ENCODE peak calls at places on chromosome 18, in five cellular contexts. One of them, this sample, is unnamed.
A peak's percentile ranks its signal among the peaks of the same experiment; 100 is the strongest.

GRCh38 chr18:40414155-40414754 is 1540.8 kb upstream of the PIK3C3 start:
- DNase-seq in A549: no peak
- DNase-seq in K562: no peak
- DNase-seq in HepG2: no peak
- DNase-seq in GM12878: no peak
- DNase-seq in this sample: no peak

GRCh38 chr18:9905401-9905922 is 8.4 kb upstream of the VAPA start:
- DNase-seq in A549: no peak
- DNase-seq in K562: no peak
- DNase-seq in HepG2: peak; percentile 34
- DNase-seq in GM12878: no peak
- DNase-seq in this sample: no peak

GRCh38 chr18:12890500-12890899 is 6.5 kb upstream of the PTPN2 start:
- DNase-seq in A549: peak; percentile 22
- DNase-seq in K562: no peak
- DNase-seq in HepG2: peak; percentile 45
- DNase-seq in GM12878: no peak
- DNase-seq in this sample: no peak

GRCh38 chr18:63311481-63312409 is 7.8 kb downstream of the BCL2 start:
- DNase-seq in A549: no peak
- DNase-seq in K562: no peak
- DNase-seq in HepG2: no peak
- DNase-seq in GM12878: peak; percentile 88
- DNase-seq in this sample: no peak

GRCh38 chr18:79749251-79750191 is 48.2 kb upstream of the KCNG2 start:
- DNase-seq in A549: no peak
- DNase-seq in K562: no peak
- DNase-seq in HepG2: no peak
- DNase-seq in GM12878: no peak
- DNase-seq in this sample: no peak

GRCh38 chr18:3761266-3761665 is 311.3 kb downstream of the TGIF1 start:
- DNase-seq in A549: no peak
- DNase-seq in K562: no peak
- DNase-seq in HepG2: no peak
- DNase-seq in GM12878: no peak
- DNase-seq in this sample: no peak

GRCh38 chr18:77671456-77672167 is 422.0 kb downstream of the GALR1 start:
- DNase-seq in A549: no peak
- DNase-seq in K562: no peak
- DNase-seq in HepG2: no peak
- DNase-seq in GM12878: no peak
- DNase-seq in this sample: peak; percentile 53

GRCh38 chr18:3002766-3003165 is 10.2 kb downstream of the LPIN2 start:
- DNase-seq in A549: no peak
- DNase-seq in K562: no peak
- DNase-seq in HepG2: peak; percentile 37
- DNase-seq in GM12878: no peak
- DNase-seq in this sample: no peak

GRCh38 chr18:75638223-75638596 is 210.7 kb upstream of the SMIM21 start:
- DNase-seq in A549: no peak
- DNase-seq in K562: no peak
- DNase-seq in HepG2: no peak
- DNase-seq in GM12878: no peak
- DNase-seq in this sample: no peak

GRCh38 chr18:8224576-8224975 is 384.7 kb upstream of the RAB12 start:
- DNase-seq in A549: no peak
- DNase-seq in K562: no peak
- DNase-seq in HepG2: no peak
- DNase-seq in GM12878: no peak
- DNase-seq in this sample: no peak

GRCh38 chr18:961644-962355 is 57.1 kb downstream of the ADCYAP1 start:
- DNase-seq in A549: peak; percentile 14
- DNase-seq in K562: peak; percentile 62
- DNase-seq in HepG2: peak; percentile 13
- DNase-seq in GM12878: no peak
- DNase-seq in this sample: peak; percentile 66

GRCh38 chr18:33596178-33596854 is 18.3 kb downstream of the ASXL3 start:
- DNase-seq in A549: no peak
- DNase-seq in K562: no peak
- DNase-seq in HepG2: no peak
- DNase-seq in GM12878: no peak
- DNase-seq in this sample: no peak

GRCh38 chr18:63788447-63789096 is 13.4 kb downstream of the SERPINB7 start:
- DNase-seq in A549: peak; percentile 63
- DNase-seq in K562: no peak
- DNase-seq in HepG2: no peak
- DNase-seq in GM12878: no peak
- DNase-seq in this sample: no peak

GRCh38 chr18:36595046-36595817 is 233.6 kb downstream of the TPGS2 start:
- DNase-seq in A549: no peak
- DNase-seq in K562: no peak
- DNase-seq in HepG2: no peak
- DNase-seq in GM12878: no peak
- DNase-seq in this sample: no peak

GRCh38 chr18:48263913-48264506 is 145.2 kb downstream of the ZBTB7C start:
- DNase-seq in A549: no peak
- DNase-seq in K562: no peak
- DNase-seq in HepG2: no peak
- DNase-seq in GM12878: no peak
- DNase-seq in this sample: no peak

GRCh38 chr18:75209952-75210261 is 690 bp upstream of the TSHZ1 start:
- DNase-seq in A549: no peak
- DNase-seq in K562: no peak
- DNase-seq in HepG2: no peak
- DNase-seq in GM12878: no peak
- DNase-seq in this sample: no peak

GRCh38 chr18:9422816-9423519 is 52.3 kb upstream of the RALBP1 start:
- DNase-seq in A549: no peak
- DNase-seq in K562: no peak
- DNase-seq in HepG2: no peak
- DNase-seq in GM12878: no peak
- DNase-seq in this sample: no peak

GRCh38 chr18:55763298-55763697 is 175.3 kb upstream of the TCF4 start:
- DNase-seq in A549: peak; percentile 16
- DNase-seq in K562: no peak
- DNase-seq in HepG2: no peak
- DNase-seq in GM12878: no peak
- DNase-seq in this sample: no peak

GRCh38 chr18:21820035-21820810 is 79.6 kb downstream of the MIB1 start:
- DNase-seq in A549: peak; percentile 32
- DNase-seq in K562: peak; percentile 22
- DNase-seq in HepG2: peak; percentile 8
- DNase-seq in GM12878: no peak
- DNase-seq in this sample: no peak

GRCh38 chr18:63795611-63796010 is 20.4 kb downstream of the SERPINB7 start:
- DNase-seq in A549: no peak
- DNase-seq in K562: no peak
- DNase-seq in HepG2: no peak
- DNase-seq in GM12878: no peak
- DNase-seq in this sample: no peak

GRCh38 chr18:74333091-74333490 is 17.5 kb downstream of the C18orf63 start:
- DNase-seq in A549: no peak
- DNase-seq in K562: no peak
- DNase-seq in HepG2: no peak
- DNase-seq in GM12878: no peak
- DNase-seq in this sample: no peak

GRCh38 chr18:30376515-30376914 is 666.0 kb downstream of the DSC3 start:
- DNase-seq in A549: peak; percentile 10
- DNase-seq in K562: no peak
- DNase-seq in HepG2: peak; percentile 7
- DNase-seq in GM12878: no peak
- DNase-seq in this sample: peak; percentile 62

GRCh38 chr18:36828157-36828629 is 609 bp downstream of the TPGS2 start:
- DNase-seq in A549: peak; percentile 36
- DNase-seq in K562: no peak
- DNase-seq in HepG2: peak; percentile 16
- DNase-seq in GM12878: no peak
- DNase-seq in this sample: peak; percentile 38

GRCh38 chr18:49638891-49639557 is 77.2 kb downstream of the LIPG start:
- DNase-seq in A549: no peak
- DNase-seq in K562: no peak
- DNase-seq in HepG2: peak; percentile 73
- DNase-seq in GM12878: no peak
- DNase-seq in this sample: no peak

GRCh38 chr18:7754725-7755181 is 187.6 kb downstream of the PTPRM start:
- DNase-seq in A549: peak; percentile 52
- DNase-seq in K562: no peak
- DNase-seq in HepG2: peak; percentile 94
- DNase-seq in GM12878: no peak
- DNase-seq in this sample: no peak

GRCh38 chr18:51051105-51051712 is 21.2 kb downstream of the SMAD4 start:
- DNase-seq in A549: peak; percentile 38
- DNase-seq in K562: peak; percentile 20
- DNase-seq in HepG2: peak; percentile 33
- DNase-seq in GM12878: no peak
- DNase-seq in this sample: no peak

GRCh38 chr18:54140641-54141040 is 83.8 kb downstream of the MBD2 start:
- DNase-seq in A549: no peak
- DNase-seq in K562: no peak
- DNase-seq in HepG2: no peak
- DNase-seq in GM12878: no peak
- DNase-seq in this sample: no peak

GRCh38 chr18:34978533-34978893 is 62.7 kb upstream of the MAPRE2 start:
- DNase-seq in A549: no peak
- DNase-seq in K562: no peak
- DNase-seq in HepG2: no peak
- DNase-seq in GM12878: no peak
- DNase-seq in this sample: no peak

GRCh38 chr18:48785686-48786470 is 164.9 kb downstream of the SMAD7 start:
- DNase-seq in A549: no peak
- DNase-seq in K562: no peak
- DNase-seq in HepG2: no peak
- DNase-seq in GM12878: no peak
- DNase-seq in this sample: no peak

GRCh38 chr18:13051159-13051558 is 60.0 kb downstream of the CEP192 start:
- DNase-seq in A549: no peak
- DNase-seq in K562: no peak
- DNase-seq in HepG2: no peak
- DNase-seq in GM12878: no peak
- DNase-seq in this sample: no peak

GRCh38 chr18:48776641-48777025 is 174.1 kb downstream of the SMAD7 start:
- DNase-seq in A549: no peak
- DNase-seq in K562: no peak
- DNase-seq in HepG2: no peak
- DNase-seq in GM12878: no peak
- DNase-seq in this sample: no peak

DNA sequence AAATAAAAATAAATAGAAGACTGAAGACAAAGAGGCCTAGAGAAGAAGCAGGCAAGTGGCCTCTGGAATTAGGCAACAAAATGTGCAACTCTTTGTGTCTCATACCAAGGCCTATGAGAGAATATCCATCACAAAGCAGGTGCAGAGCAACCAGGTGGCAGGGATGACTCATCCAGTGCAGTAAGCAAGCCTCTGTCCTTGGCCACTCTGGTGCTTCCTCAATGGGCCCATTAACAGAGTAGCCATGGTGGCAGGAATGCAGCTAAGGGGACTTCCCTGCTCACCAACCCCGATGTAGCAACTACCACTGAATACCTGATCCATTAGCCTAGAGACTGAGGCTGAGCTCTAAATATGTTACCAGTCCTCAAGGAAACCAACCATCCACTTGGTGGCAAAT is 11.0 kb upstream of the EPG5 start:
- DNase-seq in A549: no peak
- DNase-seq in K562: no peak
- DNase-seq in HepG2: no peak
- DNase-seq in GM12878: no peak
- DNase-seq in this sample: peak; percentile 17
- TF ChIP-seq ESRRA in A549: no peak
- TF ChIP-seq ESRRA in K562: no peak
- TF ChIP-seq ESRRA in HepG2: no peak
- TF ChIP-seq ESRRA in GM12878: no peak
- TF ChIP-seq ESRRA in this sample: no peak

GRCh38 chr18:22962004-22962403 is 28.9 kb downstream of the RBBP8 start:
- DNase-seq in A549: no peak
- DNase-seq in K562: no peak
- DNase-seq in HepG2: no peak
- DNase-seq in GM12878: no peak
- DNase-seq in this sample: no peak

GRCh38 chr18:22951823-22952222 is 18.7 kb downstream of the RBBP8 start:
- DNase-seq in A549: no peak
- DNase-seq in K562: no peak
- DNase-seq in HepG2: no peak
- DNase-seq in GM12878: no peak
- DNase-seq in this sample: no peak

GRCh38 chr18:22961156-22961555 is 28.0 kb downstream of the RBBP8 start:
- DNase-seq in A549: no peak
- DNase-seq in K562: no peak
- DNase-seq in HepG2: no peak
- DNase-seq in GM12878: no peak
- DNase-seq in this sample: no peak

GRCh38 chr18:22952525-22952924 is 19.4 kb downstream of the RBBP8 start:
- DNase-seq in A549: no peak
- DNase-seq in K562: no peak
- DNase-seq in HepG2: no peak
- DNase-seq in GM12878: no peak
- DNase-seq in this sample: no peak

DNA sequence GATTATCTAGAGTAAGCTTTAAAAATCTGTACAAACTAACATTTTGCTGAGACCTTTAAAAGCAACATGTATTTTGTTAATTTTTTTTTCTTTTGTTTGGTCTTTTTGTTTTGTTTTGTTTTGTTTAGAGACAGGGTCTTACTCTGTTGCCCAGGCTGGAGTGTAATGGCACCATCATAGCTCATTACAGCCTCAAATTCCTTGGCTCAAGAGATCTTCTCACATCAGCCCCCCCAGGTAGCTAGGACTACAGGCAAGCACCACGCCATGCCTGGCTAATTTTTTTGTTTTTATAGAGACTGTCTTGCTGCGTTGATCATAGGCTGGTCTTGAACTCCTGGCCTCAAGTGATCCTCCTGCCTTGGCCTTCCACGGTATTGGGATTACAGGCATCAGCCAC is 23.1 kb downstream of the RBBP8 start:
- DNase-seq in A549: no peak
- DNase-seq in K562: no peak
- DNase-seq in HepG2: no peak
- DNase-seq in GM12878: no peak
- DNase-seq in this sample: no peak
- TF ChIP-seq ESRRA in A549: no peak
- TF ChIP-seq ESRRA in K562: no peak
- TF ChIP-seq ESRRA in HepG2: no peak
- TF ChIP-seq ESRRA in GM12878: no peak
- TF ChIP-seq ESRRA in this sample: no peak

GRCh38 chr18:57839942-57840381 is 36.8 kb upstream of the ATP8B1 start:
- DNase-seq in A549: peak; percentile 13
- DNase-seq in K562: no peak
- DNase-seq in HepG2: no peak
- DNase-seq in GM12878: no peak
- DNase-seq in this sample: no peak
- TF ChIP-seq ESRRA in A549: no peak
- TF ChIP-seq ESRRA in K562: no peak
- TF ChIP-seq ESRRA in HepG2: no peak
- TF ChIP-seq ESRRA in GM12878: no peak
- TF ChIP-seq ESRRA in this sample: no peak

GRCh38 chr18:59005266-59005665 is 134.4 kb upstream of the SEC11C start:
- DNase-seq in A549: peak; percentile 87
- DNase-seq in K562: no peak
- DNase-seq in HepG2: no peak
- DNase-seq in GM12878: no peak
- DNase-seq in this sample: no peak
- TF ChIP-seq ESRRA in A549: no peak
- TF ChIP-seq ESRRA in K562: no peak
- TF ChIP-seq ESRRA in HepG2: no peak
- TF ChIP-seq ESRRA in GM12878: no peak
- TF ChIP-seq ESRRA in this sample: no peak

This sample was measured in WTC11.